ENCODE peak calls at places on chromosome 1, in six cellular contexts. L, S, H, F, B and I are unnamed samples.
A peak's percentile ranks its signal among the peaks of the same experiment; 100 is the strongest.

GRCh38 chr1:194114288-194114687 is 927.9 kb upstream of the B3GALT2 start:
- DNase-seq in H (no peak), L (no peak), S (no peak), F (no peak), B (no peak), I (no peak)

GRCh38 chr1:192831706-192832355 is 23.0 kb downstream of the RGS2 start:
- DNase-seq in L (no peak), F (no peak), S (peak; percentile 55), H (no peak), B (no peak), I (no peak)

GRCh38 chr1:9825101-9826074 is 1.6 kb upstream of the CLSTN1 start:
- DNase-seq in L (peak; percentile 85), S (peak; percentile 37), B (peak; percentile 82), H (peak; percentile 56), F (peak; percentile 18), I (no peak)

GRCh38 chr1:211133393-211133840 is 531 bp downstream of the KCNH1 start:
- DNase-seq in L (no peak), B (no peak), S (no peak), H (peak; percentile 9), F (no peak), I (no peak)

GRCh38 chr1:207304710-207305151 is 16.7 kb upstream of the CD55 start:
- DNase-seq in L (no peak), B (no peak), F (no peak), S (peak; percentile 54), H (no peak), I (no peak)

GRCh38 chr1:220516014-220516721 is 11.8 kb upstream of the MARK1 start:
- DNase-seq in S (no peak), B (no peak), F (no peak), L (no peak), H (no peak), I (no peak)

GRCh38 chr1:236472850-236473788 is 50.7 kb upstream of the LGALS8 start:
- DNase-seq in B (no peak), H (no peak), L (no peak), S (no peak), F (no peak), I (no peak)

GRCh38 chr1:36366091-36366661 is 19.5 kb downstream of the STK40 start:
- DNase-seq in B (no peak), S (peak; percentile 71), L (no peak), F (peak; percentile 85), H (no peak), I (no peak)

GRCh38 chr1:244330318-244330625 is 121.4 kb downstream of the ADSS2 start:
- DNase-seq in H (no peak), B (no peak), S (no peak), L (no peak), F (no peak), I (no peak)
- H3K27ac ChIP-seq in H (no peak overlapping the region), B (no peak overlapping the region), S (no peak overlapping the region), L (no peak overlapping the region), F (no peak overlapping the region), I (no peak overlapping the region)

GRCh38 chr1:3457910-3458621 is 3.6 kb downstream of the ARHGEF16 start:
- DNase-seq in H (peak; percentile 11), L (no peak), S (no peak), F (no peak), B (peak; percentile 58), I (no peak)
- H3K27ac ChIP-seq in H (no peak overlapping the region), L (no peak overlapping the region), S (no peak overlapping the region), F (no peak overlapping the region), B (peak overlapping the region; percentile 88), I (no peak overlapping the region)

DNA sequence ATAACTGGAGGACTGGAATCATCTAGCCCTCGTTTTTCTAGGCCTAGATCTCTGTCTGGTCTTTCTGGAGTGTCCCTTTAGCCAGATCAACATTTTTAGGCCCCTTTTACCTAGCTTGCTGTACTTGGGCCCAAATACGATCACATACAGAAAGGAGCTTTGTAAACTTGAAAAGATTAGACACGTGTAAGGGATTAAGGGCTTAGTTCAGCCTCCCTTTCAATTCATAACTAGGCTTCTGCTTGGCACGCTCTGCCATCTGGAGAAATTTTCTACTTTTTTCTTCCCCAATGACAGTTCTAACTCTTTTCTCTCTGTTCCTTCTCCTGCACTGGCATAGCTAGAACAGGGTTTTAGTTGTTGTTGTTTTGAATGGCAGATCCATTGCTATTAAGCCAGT is 153.3 kb upstream of the BEND5 start:
- DNase-seq in H (no peak), S (no peak), F (no peak), B (no peak), L (no peak), I (no peak)
- H3K27ac ChIP-seq in H (no peak overlapping the region), S (no peak overlapping the region), F (no peak overlapping the region), B (no peak overlapping the region), L (no peak overlapping the region), I (no peak overlapping the region)

DNA sequence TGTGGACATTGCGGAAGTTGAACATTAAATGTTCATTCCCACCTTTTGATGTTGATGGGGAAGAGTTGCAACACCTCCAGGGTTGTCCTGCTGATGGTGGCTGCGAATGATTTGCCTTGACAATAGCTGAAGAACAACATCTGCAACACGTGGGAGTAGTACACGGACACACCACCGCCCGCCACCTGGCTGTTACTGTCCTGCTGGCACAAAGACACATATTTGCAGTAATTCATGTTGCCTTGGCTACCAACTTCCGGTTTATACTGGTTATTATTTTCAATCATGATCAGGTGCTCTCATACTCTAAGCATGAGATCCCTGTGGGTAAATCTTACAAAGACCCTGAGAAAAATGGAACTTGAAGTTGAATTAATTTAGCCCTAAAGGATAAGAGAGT is 55.2 kb downstream of the UBR4 start:
- DNase-seq in L (no peak), H (no peak), B (no peak), F (no peak), S (no peak), I (no peak)
- H3K27ac ChIP-seq in L (no peak overlapping the region), H (no peak overlapping the region), B (no peak overlapping the region), F (no peak overlapping the region), S (no peak overlapping the region), I (no peak overlapping the region)

DNA sequence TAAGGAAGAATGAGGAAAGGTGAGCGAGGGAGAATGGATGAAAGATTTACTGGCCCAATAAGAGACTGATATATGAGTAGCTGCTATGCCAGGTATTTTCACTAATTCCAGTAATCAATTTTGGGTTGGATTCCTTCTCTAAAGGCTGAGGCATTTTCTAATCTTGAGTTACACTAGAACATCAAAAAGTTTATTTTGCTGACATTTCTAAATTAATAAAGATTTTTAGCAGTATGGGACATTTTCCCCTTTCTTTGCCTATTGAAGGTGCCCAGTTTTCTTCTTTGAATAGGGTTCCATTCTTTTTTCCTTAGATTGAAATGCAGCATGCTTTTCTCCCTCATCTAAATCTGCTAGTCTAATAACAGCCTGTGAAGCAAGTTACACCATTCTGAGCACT is 52.9 kb downstream of the ZNHIT6 start:
- DNase-seq in B (no peak), H (no peak), S (no peak), L (no peak), F (no peak), I (no peak)
- H3K27ac ChIP-seq in B (no peak overlapping the region), H (no peak overlapping the region), S (no peak overlapping the region), L (no peak overlapping the region), F (no peak overlapping the region), I (no peak overlapping the region)

GRCh38 chr1:109112652-109113285 is 1.1 kb upstream of the ELAPOR1 start:
- DNase-seq in L (peak; percentile 95), F (peak; percentile 85), S (peak; percentile 93), B (peak; percentile 95), H (peak; percentile 95), I (peak; percentile 96)

GRCh38 chr1:109111386-109112055 is 2.4 kb upstream of the ELAPOR1 start:
- DNase-seq in F (no peak), H (no peak), L (no peak), B (peak; percentile 23), S (no peak), I (no peak)

GRCh38 chr1:109113787-109114568 is at the start of gene ELAPOR1:
- DNase-seq in F (peak; percentile 12), H (peak; percentile 44), B (peak; percentile 78), S (no peak), L (no peak), I (no peak)

GRCh38 chr1:109109906-109110305 is 4.0 kb upstream of the ELAPOR1 start:
- DNase-seq in L (no peak), S (no peak), B (no peak), H (no peak), F (no peak), I (no peak)

DNA sequence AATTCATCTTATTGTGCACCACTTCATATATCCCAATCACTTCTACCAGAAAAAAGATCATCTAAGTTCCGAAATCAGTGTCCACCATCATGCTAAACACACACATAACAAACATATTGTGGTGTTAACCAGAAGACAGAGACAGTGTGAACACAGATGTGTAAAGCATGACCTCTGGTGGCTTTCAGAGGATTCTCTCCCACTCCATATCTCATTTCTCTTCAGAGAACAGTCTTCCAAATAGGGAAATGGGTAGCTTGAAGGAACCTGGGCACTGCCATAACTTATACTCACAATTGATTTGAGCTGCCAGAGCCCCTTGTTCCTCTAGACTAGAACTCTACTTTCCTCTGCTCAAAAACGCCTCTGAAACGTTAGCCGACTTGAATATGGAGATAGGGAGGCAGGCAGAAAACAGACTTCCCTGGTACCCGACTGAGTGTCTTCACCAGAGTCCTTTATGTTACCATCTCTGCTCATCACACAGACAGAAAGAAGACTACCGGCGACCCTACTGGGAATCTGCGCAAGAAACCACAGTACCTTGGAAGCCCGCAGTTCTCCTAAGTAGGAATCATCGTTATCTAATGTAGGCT is 1.8 kb upstream of the ELAPOR1 start:
- DNase-seq in H (no peak), B (no peak), S (no peak), F (no peak), L (no peak), I (no peak)
- H3K27ac ChIP-seq in H (no peak overlapping the region), B (peak overlapping the region; percentile 76), S (no peak overlapping the region), F (no peak overlapping the region), L (no peak overlapping the region), I (no peak overlapping the region)

GRCh38 chr1:64062529-64062928 is 140.9 kb upstream of the UBE2U start:
- DNase-seq in F (no peak), L (no peak), B (no peak), H (no peak), S (no peak), I (no peak)
- H3K27ac ChIP-seq in F (no peak overlapping the region), L (no peak overlapping the region), B (no peak overlapping the region), H (no peak overlapping the region), S (peak overlapping the region; percentile 57), I (no peak overlapping the region)

GRCh38 chr1:25796807-25797458 is 3.1 kb upstream of the SELENON start:
- DNase-seq in S (peak; percentile 72), L (peak; percentile 88), F (peak; percentile 83), B (peak; percentile 91), H (peak; percentile 85), I (no peak)
- H3K27ac ChIP-seq in S (no peak overlapping the region), L (peak overlapping the region; percentile 20), F (no peak overlapping the region), B (peak overlapping the region; percentile 70), H (no peak overlapping the region), I (no peak overlapping the region)

GRCh38 chr1:244353572-244354091 is 98.1 kb downstream of the ADSS2 start:
- DNase-seq in F (no peak), L (peak; percentile 76), H (peak; percentile 72), B (peak; percentile 49), S (peak; percentile 97), I (no peak)

GRCh38 chr1:244350027-244350426 is 101.7 kb downstream of the ADSS2 start:
- DNase-seq in S (no peak), L (no peak), F (no peak), B (no peak), H (no peak), I (no peak)

GRCh38 chr1:244349581-244350001 is 102.1 kb downstream of the ADSS2 start:
- DNase-seq in F (no peak), S (no peak), B (no peak), L (no peak), H (no peak), I (no peak)

GRCh38 chr1:244354810-244355278 is 96.9 kb downstream of the ADSS2 start:
- DNase-seq in S (no peak), H (no peak), B (no peak), L (no peak), F (no peak), I (no peak)

GRCh38 chr1:244352156-244352830 is 99.4 kb downstream of the ADSS2 start:
- DNase-seq in S (no peak), H (no peak), F (no peak), B (peak; percentile 45), L (no peak), I (no peak)
- H3K27ac ChIP-seq in S (no peak overlapping the region), H (no peak overlapping the region), F (no peak overlapping the region), B (no peak overlapping the region), L (no peak overlapping the region), I (no peak overlapping the region)